ENCODE peak calls at places on chromosomes 1 and 21, in four cellular contexts. Y, Z, G and T are unnamed samples. For H3K27me3, the result is how much of the 10 kb centered on the place peaks cover.

GRCh38 chr1:3697810-3698209 is 45.5 kb downstream of the TP73 start:
- DNase-seq in Y (no peak), G (no peak), Z (no peak), T (no peak)

GRCh38 chr1:46807046-46807972 is 8.5 kb downstream of the CYP4B1 start:
- DNase-seq in Y (no peak), G (no peak), Z (no peak), T (no peak)

GRCh38 chr1:150703427-150703826 is 6.5 kb upstream of the GOLPH3L start:
- DNase-seq in G (no peak), Z (no peak), Y (no peak), T (no peak)

GRCh38 chr1:169138866-169139670 is 32.6 kb downstream of the ATP1B1 start:
- DNase-seq in Y (no peak), Z (no peak), G (no peak), T (no peak)

GRCh38 chr1:30342535-30343141 is 380.7 kb downstream of the MATN1 start:
- DNase-seq in G (no peak), Z (peak), Y (no peak), T (no peak)

GRCh38 chr1:159881930-159882839 is 17.8 kb downstream of the CFAP45 start:
- DNase-seq in Y (no peak), Z (no peak), G (peak), T (peak)

GRCh38 chr1:167775178-167775577 is 53.4 kb downstream of the MPZL1 start:
- DNase-seq in Y (no peak), Z (no peak), G (peak), T (no peak)

GRCh38 chr1:154663656-154664055 is 55.7 kb upstream of the ADAR start:
- DNase-seq in Z (no peak), G (no peak), Y (no peak), T (no peak)

GRCh38 chr1:150464422-150464826 is 22.8 kb upstream of the TARS2 start:
- DNase-seq in Y (peak), Z (peak), G (peak), T (peak)

GRCh38 chr1:36762174-36762573 is 272.1 kb downstream of the GRIK3 start:
- DNase-seq in Z (no peak), Y (no peak), G (no peak), T (no peak)

GRCh38 chr1:193408782-193409293 is 222.4 kb upstream of the B3GALT2 start:
- DNase-seq in G (peak), Y (no peak), Z (peak), T (no peak)

GRCh38 chr1:2044510-2045319 is 5.5 kb upstream of the PRKCZ start:
- DNase-seq in Y (peak), G (peak), Z (peak), T (peak)

GRCh38 chr1:77282187-77282865 is 507 bp downstream of the AK5 start:
- DNase-seq in Y (peak), Z (peak), G (no peak), T (peak)

GRCh38 chr1:221961532-221962292 is 219.8 kb upstream of the DUSP10 start:
- DNase-seq in Y (peak), G (peak), Z (no peak), T (no peak)

GRCh38 chr1:77467196-77467595 is 185.4 kb downstream of the AK5 start:
- DNase-seq in Y (no peak), G (no peak), Z (no peak), T (no peak)

DNA sequence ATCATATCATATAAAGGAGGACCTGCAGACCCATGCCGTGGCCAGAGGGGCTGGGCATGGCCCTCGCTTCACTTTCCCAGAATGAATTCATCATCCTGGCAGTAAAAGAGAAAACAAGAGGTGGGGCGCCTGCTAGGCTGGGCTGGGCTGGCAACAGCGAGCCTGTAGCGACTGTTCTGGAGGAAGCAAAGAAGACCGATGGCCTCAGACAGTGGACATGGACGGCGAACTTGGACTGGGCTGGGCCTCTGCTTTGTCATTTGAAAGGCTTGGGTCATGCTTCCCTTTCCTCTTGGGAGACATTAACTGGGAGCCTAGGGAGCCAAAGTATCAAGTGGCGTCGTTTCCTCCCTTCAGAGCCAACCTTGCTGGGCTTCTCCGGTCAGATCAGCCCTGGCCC is 401 bp upstream of the FAM3B start:
- DNase-seq in G (no peak), Y (no peak), Z (no peak), T (no peak)
- H3K27me3 ChIP-seq in G (under half), Y (under half), Z (under half), T (under half)

DNA sequence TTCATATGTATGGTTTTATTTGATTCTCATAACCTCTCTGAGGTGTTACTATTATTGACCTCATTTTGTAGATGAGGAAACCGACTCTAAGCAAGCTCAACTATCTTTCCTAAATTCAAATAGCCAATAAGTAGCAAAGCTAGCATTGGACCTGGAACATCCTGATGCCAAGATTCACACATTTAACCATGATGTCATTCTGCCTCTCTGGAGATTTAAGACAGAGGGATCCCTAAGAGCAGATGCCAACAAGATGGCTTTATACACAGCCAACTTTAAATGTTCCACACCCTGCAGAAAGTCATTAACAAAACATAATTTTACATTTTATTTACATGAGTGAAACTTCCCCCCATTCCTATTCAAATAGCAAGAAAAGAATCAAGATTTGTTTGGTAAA is 7.4 kb upstream of the VAV3 start:
- DNase-seq in Z (no peak), G (no peak), Y (no peak), T (no peak)
- H3K27me3 ChIP-seq in Z (under half), G (under half), Y (under half), T (under half)

DNA sequence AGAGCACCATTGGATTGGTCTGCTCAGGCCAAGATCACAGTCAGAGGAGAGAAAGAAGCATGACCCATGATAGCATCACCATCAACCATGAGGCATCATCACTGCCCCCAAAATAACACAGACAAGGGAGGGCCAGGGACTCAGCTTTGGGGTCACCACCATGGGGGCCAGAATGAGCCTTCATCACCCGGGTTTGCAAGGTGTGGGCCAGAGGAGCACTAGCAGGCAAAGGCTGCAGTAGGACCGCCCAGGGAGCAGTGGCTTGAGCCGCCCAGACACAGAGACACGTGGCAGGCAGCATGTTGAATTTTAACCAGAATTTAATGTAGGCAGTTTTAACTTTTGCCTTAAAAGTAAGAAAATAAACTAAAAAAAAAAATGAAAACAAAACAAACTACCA is 53.7 kb upstream of the TMPRSS2 start:
- DNase-seq in Z (no peak), Y (no peak), G (no peak), T (no peak)
- H3K27me3 ChIP-seq in Z (under half), Y (under half), G (under half), T (under half)

GRCh38 chr1:219304227-219305226 is 130.8 kb downstream of the LYPLAL1 start:
- DNase-seq in Z (no peak), Y (no peak), G (peak), T (no peak)

GRCh38 chr1:219310181-219310728 is 136.6 kb downstream of the LYPLAL1 start:
- DNase-seq in Z (no peak), G (peak), Y (no peak), T (no peak)

GRCh38 chr1:219312967-219313366 is 139.3 kb downstream of the LYPLAL1 start:
- DNase-seq in G (peak), Z (no peak), Y (no peak), T (no peak)

GRCh38 chr1:219313961-219314360 is 140.3 kb downstream of the LYPLAL1 start:
- DNase-seq in Y (no peak), G (no peak), Z (no peak), T (no peak)

DNA sequence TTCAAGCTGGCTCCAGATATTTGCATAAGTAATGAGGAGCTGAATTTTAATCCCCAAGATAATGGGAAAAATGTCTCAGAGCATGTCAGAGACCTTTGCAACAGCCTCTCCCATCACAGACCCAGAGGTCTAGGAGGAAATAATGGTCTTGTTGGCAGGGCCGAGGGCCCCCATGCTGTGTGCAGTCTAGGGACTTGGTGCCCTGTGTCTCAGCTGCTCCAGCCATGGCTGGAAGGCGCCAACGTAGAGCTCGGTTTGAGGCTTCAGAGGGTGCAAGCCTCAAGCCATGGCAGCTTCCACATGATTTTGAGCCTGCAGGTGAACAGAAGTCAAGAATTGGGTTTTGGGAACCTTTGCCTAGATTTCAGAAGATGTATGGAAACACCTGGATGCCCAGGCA is 134.7 kb downstream of the LYPLAL1 start:
- DNase-seq in Z (no peak), G (no peak), Y (no peak), T (no peak)
- H3K27me3 ChIP-seq in Z (under half), G (under half), Y (under half), T (under half)

GRCh38 chr1:32888677-32889420 is 2.6 kb downstream of the HPCA start:
- DNase-seq in Z (no peak), Y (no peak), G (no peak), T (no peak)
- H3K27me3 ChIP-seq in Z (half or more), Y (under half), G (under half), T (under half)

DNA sequence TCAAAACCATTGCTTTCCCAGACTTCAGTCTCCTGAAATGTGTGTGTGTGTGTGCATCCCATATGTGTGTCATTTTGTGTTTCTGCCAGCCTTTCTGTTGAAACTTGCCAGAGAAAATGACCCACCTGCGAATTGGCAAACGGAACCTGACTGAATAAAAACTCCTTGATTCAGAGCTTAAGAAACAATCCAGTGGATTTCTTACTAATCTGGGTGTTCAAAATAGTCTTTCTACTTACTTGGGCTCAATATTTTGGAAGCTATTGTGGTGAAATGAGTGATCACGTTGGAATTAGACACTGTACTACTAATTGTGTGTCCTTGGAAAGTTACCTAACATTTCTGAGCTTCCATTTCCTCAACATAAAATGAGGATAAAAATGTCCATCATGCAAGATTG is 138.9 kb upstream of the ERG start:
- DNase-seq in G (no peak), Y (no peak), Z (no peak), T (no peak)
- H3K27me3 ChIP-seq in G (under half), Y (under half), Z (under half), T (under half)

DNA sequence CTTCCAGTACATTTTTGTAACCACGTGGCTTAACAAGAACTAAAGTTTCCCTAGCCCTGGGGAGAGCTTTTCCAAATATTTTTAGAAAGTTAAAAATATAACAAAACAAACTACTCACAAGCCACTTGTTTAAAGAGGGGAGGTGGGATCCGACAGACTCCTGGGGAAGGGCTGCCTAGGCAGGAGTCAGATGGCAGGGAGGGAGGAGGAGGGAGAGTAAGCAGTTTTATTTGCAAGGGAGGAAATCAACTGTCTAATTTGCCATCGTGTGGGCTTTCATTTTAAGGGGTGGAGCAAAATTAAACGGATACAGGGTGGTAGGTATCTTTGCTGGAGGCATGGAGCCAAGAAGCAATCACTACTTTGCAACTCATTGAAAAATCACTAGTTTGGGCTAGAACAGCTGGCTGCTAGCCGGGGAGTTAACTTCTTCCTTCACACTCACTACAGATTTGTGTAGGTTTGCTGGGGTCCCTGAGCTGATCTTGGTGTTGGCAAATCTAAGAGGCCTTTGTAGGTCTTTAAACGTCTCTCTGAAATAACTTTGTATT is 8.8 kb downstream of the BARHL2 start:
- DNase-seq in Y (no peak), Z (no peak), G (no peak), T (no peak)
- H3K27me3 ChIP-seq in Y (half or more), Z (half or more), G (half or more), T (under half)

GRCh38 chr1:156437054-156437453 is 63.5 kb downstream of the MEF2D start:
- DNase-seq in Y (no peak), G (no peak), Z (no peak), T (no peak)

GRCh38 chr1:156435551-156436318 is 64.8 kb downstream of the MEF2D start:
- DNase-seq in G (no peak), Z (peak), Y (peak), T (no peak)

GRCh38 chr1:156434976-156435550 is 65.5 kb downstream of the MEF2D start:
- DNase-seq in G (no peak), Z (peak), Y (no peak), T (no peak)

GRCh38 chr1:156437465-156437864 is 63.1 kb downstream of the MEF2D start:
- DNase-seq in Z (no peak), Y (no peak), G (no peak), T (no peak)

DNA sequence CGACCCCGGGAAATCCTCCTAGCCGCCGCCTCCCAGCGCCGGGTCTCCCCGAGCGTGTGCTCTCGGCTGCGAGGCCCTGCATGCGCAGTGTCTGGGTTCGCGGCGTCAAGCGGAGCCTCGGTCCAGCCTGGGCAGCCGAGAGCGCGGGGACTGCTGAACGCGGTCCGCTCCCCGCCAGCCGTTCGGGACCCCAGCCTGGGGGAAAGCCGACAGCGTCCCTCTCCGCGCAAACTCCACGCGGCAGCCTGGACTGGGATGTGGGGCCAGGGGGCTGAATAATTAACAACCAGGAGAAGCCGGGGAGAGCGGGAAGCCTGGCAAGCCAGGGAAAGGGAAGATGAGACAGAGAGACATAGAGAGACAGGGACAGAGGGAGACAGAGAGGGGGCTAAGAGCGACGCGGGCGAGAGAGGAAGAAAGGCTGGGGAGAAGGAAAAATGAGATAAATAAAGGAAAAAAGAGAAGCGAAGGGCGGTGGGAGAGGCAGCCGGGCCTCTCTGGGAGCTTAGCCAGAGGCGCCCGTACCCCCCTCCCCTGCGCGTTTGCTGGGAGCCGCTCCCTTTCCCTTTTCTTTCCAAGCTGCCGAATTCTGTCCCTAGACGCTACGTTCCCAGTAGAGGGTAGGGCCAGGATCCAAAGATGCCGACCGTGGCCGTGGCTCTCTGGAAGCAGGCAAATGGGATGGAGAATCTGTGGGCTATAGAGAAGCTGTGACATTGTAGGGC is 64.1 kb downstream of the MEF2D start:
- DNase-seq in Y (no peak), Z (peak), G (no peak), T (no peak)
- H3K27me3 ChIP-seq in Y (half or more), Z (half or more), G (half or more), T (half or more)